ENCODE peak calls at places on chromosomes 5 and 9, in seven cellular contexts. H is uterus, I is breast epithelium, Q is HepG2, S is endothelial cell of umbilical vein, A is H1, P is Peyer's patch. M is an unnamed sample.
A peak's percentile ranks its signal among the peaks of the same experiment; 100 is the strongest.

GRCh38 chr9:113493080-113493615 is 29.6 kb downstream of the RGS3 start:
- DNase-seq in H (no peak), I (no peak), Q (no peak), S (no peak), A (no peak), P (no peak), M (no peak)

GRCh38 chr5:69502375-69503143 is 10.0 kb downstream of the OCLN start:
- DNase-seq in H (no peak), I (no peak), Q (peak; percentile 46), S (peak; percentile 52), A (no peak), P (no peak), M (no peak)

GRCh38 chr9:131252120-131252519 is 24.2 kb downstream of the FAM78A start:
- DNase-seq in H (no peak), I (no peak), Q (no peak), S (no peak), A (no peak), P (no peak), M (no peak)

GRCh38 chr5:9932770-9933169 is 302.6 kb upstream of the TAS2R1 start:
- DNase-seq in H (no peak), I (no peak), Q (no peak), S (no peak), A (no peak), P (no peak), M (no peak)

GRCh38 chr5:19406576-19407365 is 581.2 kb downstream of the CDH18 start:
- DNase-seq in H (no peak), I (no peak), Q (no peak), S (no peak), A (no peak), P (no peak), M (no peak)

GRCh38 chr5:67192719-67193464 is 3.7 kb downstream of the CD180 start:
- DNase-seq in H (no peak), I (no peak), Q (no peak), S (no peak), A (no peak), P (no peak), M (no peak)

GRCh38 chr9:12813960-12814876 is 39.4 kb downstream of the LURAP1L start:
- DNase-seq in H (peak; percentile 41), I (no peak), Q (peak; percentile 92), S (peak; percentile 99), A (no peak), P (no peak), M (peak; percentile 79)

GRCh38 chr5:96651948-96652753 is 10.0 kb upstream of the CAST start:
- DNase-seq in H (no peak), I (no peak), Q (no peak), S (no peak), A (no peak), P (no peak), M (no peak)

GRCh38 chr9:71271602-71272001 is 150.2 kb upstream of the TRPM3 start:
- DNase-seq in H (no peak), I (no peak), Q (no peak), S (no peak), A (no peak), P (no peak), M (no peak)

GRCh38 chr9:131107760-131108159 is 11.4 kb downstream of the AIF1L start:
- DNase-seq in H (no peak), I (no peak), Q (no peak), S (no peak), A (no peak), P (no peak), M (no peak)

GRCh38 chr5:158701406-158702177 is 398.1 kb downstream of the EBF1 start:
- DNase-seq in H (no peak), I (no peak), Q (no peak), S (no peak), A (no peak), P (no peak), M (no peak)

GRCh38 chr9:125544474-125544873 is 162.5 kb downstream of the MAPKAP1 start:
- DNase-seq in H (no peak), I (no peak), Q (no peak), S (no peak), A (no peak), P (no peak), M (no peak)

GRCh38 chr9:72480931-72481330 is 40.5 kb upstream of the TMC1 start:
- DNase-seq in H (no peak), I (no peak), Q (peak; percentile 10), S (peak; percentile 74), A (no peak), P (no peak), M (no peak)

GRCh38 chr5:72151169-72151568 is 43.9 kb downstream of the MAP1B start:
- DNase-seq in H (no peak), I (no peak), Q (peak; percentile 27), S (no peak), A (no peak), P (no peak), M (no peak)

GRCh38 chr5:176481659-176482213 is 33.6 kb downstream of the FAF2 start:
- DNase-seq in H (no peak), I (no peak), Q (peak; percentile 71), S (no peak), A (no peak), P (no peak), M (no peak)

GRCh38 chr5:52893105-52893504 is 96.0 kb upstream of the ITGA2 start:
- DNase-seq in H (no peak), I (no peak), Q (no peak), S (peak; percentile 83), A (no peak), P (no peak), M (no peak)

GRCh38 chr5:137254695-137255094 is 244.4 kb downstream of the SPOCK1 start:
- DNase-seq in H (no peak), I (no peak), Q (no peak), S (no peak), A (no peak), P (no peak), M (peak; percentile 62)

GRCh38 chr5:79590395-79590999 is 21.7 kb upstream of the TENT2 start:
- DNase-seq in H (no peak), I (no peak), Q (no peak), S (no peak), A (no peak), P (no peak), M (no peak)

GRCh38 chr5:84227221-84227620 is 157.5 kb downstream of the EDIL3 start:
- DNase-seq in H (no peak), I (no peak), Q (no peak), S (no peak), A (no peak), P (no peak), M (no peak)

GRCh38 chr5:8906303-8906967 is 639.4 kb downstream of the SEMA5A start:
- DNase-seq in H (no peak), I (no peak), Q (no peak), S (no peak), A (no peak), P (no peak), M (no peak)

GRCh38 chr5:8912106-8912505 is 633.8 kb downstream of the SEMA5A start:
- DNase-seq in H (no peak), I (no peak), Q (no peak), S (no peak), A (no peak), P (no peak), M (no peak)

GRCh38 chr5:8905021-8905420 is 640.9 kb downstream of the SEMA5A start:
- DNase-seq in H (no peak), I (no peak), Q (no peak), S (no peak), A (no peak), P (no peak), M (no peak)

GRCh38 chr5:8907168-8907868 is 638.6 kb downstream of the SEMA5A start:
- DNase-seq in H (no peak), I (no peak), Q (no peak), S (no peak), A (no peak), P (no peak), M (no peak)

DNA sequence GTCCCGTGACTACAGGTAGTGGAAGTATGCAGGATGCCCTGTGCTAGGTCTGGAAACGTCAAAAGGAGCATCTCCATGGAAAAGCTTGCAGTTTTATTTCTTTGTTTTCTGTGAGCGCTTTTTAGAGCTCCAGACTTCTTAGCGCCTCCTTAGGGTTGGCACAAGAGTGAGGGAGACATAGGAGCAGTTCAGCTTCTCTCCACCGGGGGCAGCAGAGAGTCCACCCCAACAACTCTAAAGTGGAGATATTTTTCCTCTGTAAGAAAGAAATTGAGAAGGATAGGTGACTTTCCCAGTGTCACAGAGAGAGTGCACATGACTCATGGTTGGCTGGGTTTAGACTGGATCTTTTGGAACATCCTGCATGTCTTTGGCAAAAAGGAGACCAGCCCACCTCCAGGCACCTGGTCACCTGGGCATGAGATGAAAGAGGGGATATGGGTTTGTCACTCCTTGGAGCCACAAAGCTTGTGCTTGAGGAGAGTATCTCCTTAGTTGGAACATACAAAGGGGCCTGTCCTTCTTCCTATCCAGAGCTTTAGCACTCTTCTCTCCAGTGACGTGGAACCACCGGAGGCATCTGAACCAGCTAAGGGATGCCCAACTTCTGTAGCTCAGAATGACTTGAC is 637.7 kb downstream of the SEMA5A start:
- DNase-seq in H (no peak), I (no peak), Q (no peak), S (peak; percentile 34), A (peak; percentile 90), P (no peak), M (no peak)
- TF ChIP-seq CTCF in H (no peak), I (no peak), Q (no peak), S (peak; percentile 73), A (peak; percentile 90), P (peak; percentile 39), M (no peak)

DNA sequence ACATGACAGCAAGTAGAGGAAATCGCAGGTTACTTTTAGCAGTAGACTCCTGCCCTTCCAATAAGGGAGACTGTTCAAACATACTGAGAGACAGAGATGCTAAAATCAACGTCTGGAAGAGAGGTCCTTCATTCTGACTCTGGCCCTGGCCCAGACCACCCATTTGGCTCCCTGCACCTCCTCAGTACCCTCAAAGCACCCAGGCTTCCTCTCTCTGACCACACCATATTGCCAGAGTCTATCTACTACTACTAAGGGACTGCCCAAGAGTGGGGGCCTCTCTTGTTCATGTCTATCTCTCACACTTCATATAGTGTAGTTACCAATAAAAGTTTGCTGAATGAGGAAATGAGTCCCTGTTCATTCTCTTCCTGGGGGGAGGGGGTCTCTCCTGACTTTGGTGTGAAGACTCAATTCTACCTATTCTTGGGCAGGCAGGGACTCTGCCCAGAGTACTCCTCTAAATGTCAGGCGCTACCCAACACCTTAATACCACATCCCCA is 8.5 kb downstream of the B4GALT1 start:
- DNase-seq in H (no peak), I (no peak), Q (no peak), S (no peak), A (no peak), P (no peak), M (peak; percentile 78)
- TF ChIP-seq POLR2A in H (no peak), I (no peak), Q (no peak), S (no peak), A (no peak), P (no peak), M (no peak)

DNA sequence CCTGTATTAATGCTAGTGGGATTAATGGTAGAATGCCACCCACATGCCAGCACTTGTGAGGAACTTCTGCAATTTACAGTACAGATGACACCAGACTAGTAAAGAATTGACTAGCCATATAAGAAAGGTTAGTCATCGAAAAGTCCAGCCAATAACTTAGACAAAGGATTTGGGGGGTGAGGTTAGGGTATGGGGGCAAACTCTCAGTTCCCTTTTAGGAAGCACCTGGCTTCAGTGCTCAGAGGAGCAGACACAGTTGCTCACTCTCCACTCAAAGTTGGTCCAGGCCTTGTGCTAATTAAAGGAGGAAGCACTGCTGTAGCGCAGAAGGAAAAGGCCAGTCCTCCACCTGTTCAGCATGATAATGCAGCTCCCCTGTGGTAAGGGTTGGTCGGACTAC is 25.2 kb downstream of the TGFBR1 start:
- DNase-seq in H (no peak), I (no peak), Q (no peak), S (no peak), A (no peak), P (peak; percentile 56), M (no peak)
- TF ChIP-seq CTCF in H (no peak), I (no peak), Q (no peak), S (no peak), A (no peak), P (no peak), M (no peak)

GRCh38 chr5:141411575-141411974 is 1.2 kb upstream of the PCDHGA10 start:
- DNase-seq in H (no peak), I (no peak), Q (no peak), S (no peak), A (no peak), P (no peak), M (no peak)
- TF ChIP-seq POLR2A in H (no peak), I (no peak), Q (no peak), S (no peak), A (no peak), P (no peak), M (no peak)